ENCODE peak calls at places on chromosome 19, in nine cellular contexts. One of them, this sample, is unnamed. For H3K36me3, the result is how much of the 10 kb centered on the place peaks cover.

GRCh38 chr19:13881231-13881691 is 4.3 kb downstream of the NANOS3 start:
- DNase-seq in suprapubic skin: no peak
- DNase-seq in spleen: no peak
- DNase-seq in stomach: no peak
- DNase-seq in transverse colon: no peak
- DNase-seq in breast epithelium: no peak
- DNase-seq in SK-N-SH: peak
- DNase-seq in HCT116: no peak
- DNase-seq in Panc1: no peak
- DNase-seq in this sample: no peak

GRCh38 chr19:2974342-2974932 is 2.9 kb upstream of the TLE6 start:
- DNase-seq in spleen: no peak
- DNase-seq in SK-N-SH: no peak
- DNase-seq in transverse colon: no peak
- DNase-seq in breast epithelium: no peak
- DNase-seq in suprapubic skin: no peak
- DNase-seq in HCT116: no peak
- DNase-seq in Panc1: no peak
- DNase-seq in stomach: no peak
- DNase-seq in this sample: no peak

GRCh38 chr19:16922592-16922934 is 33.8 kb downstream of the F2RL3 start:
- DNase-seq in stomach: no peak
- DNase-seq in suprapubic skin: no peak
- DNase-seq in breast epithelium: no peak
- DNase-seq in spleen: no peak
- DNase-seq in Panc1: no peak
- DNase-seq in transverse colon: no peak
- DNase-seq in SK-N-SH: no peak
- DNase-seq in HCT116: no peak
- DNase-seq in this sample: no peak

GRCh38 chr19:13398780-13399726 is 107.2 kb downstream of the CACNA1A start:
- DNase-seq in Panc1: peak
- DNase-seq in HCT116: peak
- DNase-seq in spleen: no peak
- DNase-seq in stomach: no peak
- DNase-seq in transverse colon: no peak
- DNase-seq in suprapubic skin: no peak
- DNase-seq in breast epithelium: no peak
- DNase-seq in SK-N-SH: no peak
- DNase-seq in this sample: no peak

GRCh38 chr19:15114153-15114540 is 6.9 kb downstream of the SYDE1 start:
- DNase-seq in breast epithelium: no peak
- DNase-seq in transverse colon: no peak
- DNase-seq in suprapubic skin: no peak
- DNase-seq in SK-N-SH: peak
- DNase-seq in stomach: no peak
- DNase-seq in spleen: no peak
- DNase-seq in HCT116: no peak
- DNase-seq in Panc1: no peak
- DNase-seq in this sample: no peak

GRCh38 chr19:36120092-36120983 is 5.1 kb downstream of the TBCB start:
- DNase-seq in HCT116: no peak
- DNase-seq in suprapubic skin: no peak
- DNase-seq in spleen: no peak
- DNase-seq in transverse colon: no peak
- DNase-seq in stomach: no peak
- DNase-seq in SK-N-SH: peak
- DNase-seq in breast epithelium: no peak
- DNase-seq in Panc1: no peak
- DNase-seq in this sample: no peak

GRCh38 chr19:19627716-19628498 is at the start of gene LPAR2:
- DNase-seq in transverse colon: peak
- DNase-seq in SK-N-SH: peak
- DNase-seq in Panc1: no peak
- DNase-seq in spleen: peak
- DNase-seq in HCT116: peak
- DNase-seq in suprapubic skin: no peak
- DNase-seq in breast epithelium: peak
- DNase-seq in stomach: peak
- DNase-seq in this sample: no peak

GRCh38 chr19:2847507-2847906 is 6.2 kb downstream of the ZNF555 start:
- DNase-seq in spleen: no peak
- DNase-seq in suprapubic skin: no peak
- DNase-seq in Panc1: no peak
- DNase-seq in SK-N-SH: no peak
- DNase-seq in HCT116: no peak
- DNase-seq in transverse colon: no peak
- DNase-seq in stomach: no peak
- DNase-seq in breast epithelium: no peak
- DNase-seq in this sample: no peak

GRCh38 chr19:50801107-50801506 is 10.9 kb downstream of the ACP4 start:
- DNase-seq in suprapubic skin: no peak
- DNase-seq in transverse colon: no peak
- DNase-seq in SK-N-SH: peak
- DNase-seq in HCT116: no peak
- DNase-seq in stomach: no peak
- DNase-seq in Panc1: no peak
- DNase-seq in spleen: no peak
- DNase-seq in breast epithelium: no peak
- DNase-seq in this sample: no peak

GRCh38 chr19:325937-326565 is 18.5 kb downstream of the MIER2 start:
- DNase-seq in spleen: no peak
- DNase-seq in SK-N-SH: no peak
- DNase-seq in breast epithelium: no peak
- DNase-seq in stomach: no peak
- DNase-seq in suprapubic skin: no peak
- DNase-seq in transverse colon: no peak
- DNase-seq in HCT116: no peak
- DNase-seq in Panc1: no peak
- DNase-seq in this sample: no peak

GRCh38 chr19:37829526-37829925 is 50.1 kb upstream of the ZNF573 start:
- DNase-seq in spleen: no peak
- DNase-seq in HCT116: no peak
- DNase-seq in Panc1: no peak
- DNase-seq in stomach: no peak
- DNase-seq in transverse colon: no peak
- DNase-seq in breast epithelium: no peak
- DNase-seq in suprapubic skin: no peak
- DNase-seq in SK-N-SH: no peak
- DNase-seq in this sample: no peak

GRCh38 chr19:2618611-2619010 is 83.9 kb downstream of the GNG7 start:
- DNase-seq in transverse colon: peak
- DNase-seq in breast epithelium: no peak
- DNase-seq in HCT116: peak
- DNase-seq in SK-N-SH: no peak
- DNase-seq in spleen: peak
- DNase-seq in suprapubic skin: no peak
- DNase-seq in Panc1: no peak
- DNase-seq in stomach: peak
- DNase-seq in this sample: no peak

GRCh38 chr19:53867225-53868090 is at the start of gene MYADM:
- DNase-seq in stomach: peak
- DNase-seq in Panc1: peak
- DNase-seq in transverse colon: peak
- DNase-seq in SK-N-SH: peak
- DNase-seq in spleen: peak
- DNase-seq in breast epithelium: peak
- DNase-seq in HCT116: peak
- DNase-seq in suprapubic skin: peak
- DNase-seq in this sample: peak

GRCh38 chr19:5101871-5102270 is 133.0 kb downstream of the KDM4B start:
- DNase-seq in transverse colon: no peak
- DNase-seq in Panc1: no peak
- DNase-seq in spleen: no peak
- DNase-seq in breast epithelium: no peak
- DNase-seq in suprapubic skin: no peak
- DNase-seq in stomach: no peak
- DNase-seq in SK-N-SH: no peak
- DNase-seq in HCT116: no peak
- DNase-seq in this sample: no peak
- H3K27ac ChIP-seq in transverse colon: no peak
- H3K27ac ChIP-seq in Panc1: no peak
- H3K27ac ChIP-seq in spleen: no peak
- H3K27ac ChIP-seq in breast epithelium: no peak
- H3K27ac ChIP-seq in suprapubic skin: no peak
- H3K27ac ChIP-seq in stomach: no peak
- H3K27ac ChIP-seq in SK-N-SH: no peak
- H3K27ac ChIP-seq in HCT116: no peak
- H3K27ac ChIP-seq in this sample: no peak

GRCh38 chr19:11832253-11832912 is 16.1 kb upstream of the ZNF439 start:
- DNase-seq in SK-N-SH: no peak
- DNase-seq in transverse colon: no peak
- DNase-seq in HCT116: no peak
- DNase-seq in stomach: no peak
- DNase-seq in Panc1: no peak
- DNase-seq in suprapubic skin: no peak
- DNase-seq in spleen: no peak
- DNase-seq in breast epithelium: no peak
- DNase-seq in this sample: no peak

DNA sequence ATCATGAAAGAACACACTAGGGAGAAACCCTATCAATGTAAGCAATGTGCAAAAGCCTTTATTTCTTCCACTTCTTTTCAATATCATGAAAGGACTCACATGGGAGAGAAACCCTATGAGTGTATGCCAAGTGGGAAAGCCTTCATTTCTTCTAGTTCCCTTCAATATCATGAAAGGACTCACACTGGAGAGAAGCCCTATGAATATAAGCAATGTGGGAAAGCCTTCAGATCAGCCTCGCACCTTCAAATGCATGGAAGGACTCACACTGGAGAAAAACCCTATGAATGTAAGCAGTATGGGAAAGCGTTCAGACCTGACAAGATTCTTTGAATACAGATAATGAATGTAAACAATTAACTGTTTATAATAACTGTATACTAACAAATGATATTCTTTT is 15.0 kb upstream of the ZNF439 start:
- DNase-seq in Panc1: no peak
- DNase-seq in SK-N-SH: no peak
- DNase-seq in HCT116: no peak
- DNase-seq in suprapubic skin: no peak
- DNase-seq in spleen: no peak
- DNase-seq in transverse colon: no peak
- DNase-seq in breast epithelium: no peak
- DNase-seq in stomach: no peak
- DNase-seq in this sample: no peak
- H3K36me3 ChIP-seq in Panc1: under half
- H3K36me3 ChIP-seq in SK-N-SH: half or more
- H3K36me3 ChIP-seq in HCT116: under half
- H3K36me3 ChIP-seq in suprapubic skin: under half
- H3K36me3 ChIP-seq in spleen: under half
- H3K36me3 ChIP-seq in transverse colon: under half
- H3K36me3 ChIP-seq in breast epithelium: under half
- H3K36me3 ChIP-seq in stomach: half or more
- H3K36me3 ChIP-seq in this sample: under half

GRCh38 chr19:1429750-1430149 is 8.4 kb upstream of the RPS15 start:
- DNase-seq in HCT116: no peak
- DNase-seq in SK-N-SH: no peak
- DNase-seq in transverse colon: peak
- DNase-seq in spleen: no peak
- DNase-seq in Panc1: no peak
- DNase-seq in suprapubic skin: no peak
- DNase-seq in stomach: peak
- DNase-seq in breast epithelium: no peak
- DNase-seq in this sample: no peak
- TF ChIP-seq POLR2AphosphoS5 in HCT116: no peak
- TF ChIP-seq POLR2AphosphoS5 in SK-N-SH: no peak
- TF ChIP-seq POLR2AphosphoS5 in transverse colon: no peak
- TF ChIP-seq POLR2AphosphoS5 in spleen: no peak
- TF ChIP-seq POLR2AphosphoS5 in Panc1: no peak
- TF ChIP-seq POLR2AphosphoS5 in suprapubic skin: no peak
- TF ChIP-seq POLR2AphosphoS5 in stomach: peak
- TF ChIP-seq POLR2AphosphoS5 in breast epithelium: no peak
- TF ChIP-seq POLR2AphosphoS5 in this sample: no peak

DNA sequence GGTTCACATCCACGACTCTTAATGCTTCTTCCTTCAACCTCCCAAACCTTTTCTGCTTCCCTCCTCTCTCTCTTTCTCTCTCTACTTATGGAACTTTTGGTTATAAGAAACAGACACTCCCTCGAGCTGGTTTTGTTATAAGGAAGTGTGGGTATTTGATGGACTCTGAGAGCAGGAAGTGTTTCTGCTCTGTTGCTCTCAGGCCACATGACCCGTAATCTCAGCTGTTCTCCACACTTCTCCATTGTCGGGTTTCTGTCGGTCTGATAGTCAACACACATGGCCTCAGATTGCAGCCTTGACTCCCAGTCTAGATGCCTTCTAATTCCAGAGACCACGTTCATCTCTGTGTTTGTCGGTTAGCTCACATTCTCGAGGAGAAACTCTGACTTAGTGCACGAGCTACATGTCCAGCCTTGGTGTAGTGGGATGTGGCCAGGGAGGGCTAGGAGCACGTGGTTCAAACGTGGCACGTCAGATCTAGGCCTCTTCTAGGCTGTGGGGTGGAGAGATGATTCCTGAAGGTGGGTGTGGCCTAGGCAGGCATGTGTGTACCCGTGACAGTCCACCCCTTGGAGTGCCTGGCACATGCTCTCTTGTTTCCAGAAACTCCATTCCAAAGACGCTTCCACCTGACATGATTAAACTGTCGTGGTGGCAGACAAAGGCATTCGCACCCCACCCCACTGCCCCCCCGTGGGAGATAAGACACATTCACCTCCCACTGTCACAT is 26.3 kb downstream of the CNFN start:
- DNase-seq in suprapubic skin: no peak
- DNase-seq in stomach: no peak
- DNase-seq in Panc1: no peak
- DNase-seq in breast epithelium: no peak
- DNase-seq in SK-N-SH: no peak
- DNase-seq in spleen: no peak
- DNase-seq in HCT116: no peak
- DNase-seq in transverse colon: no peak
- DNase-seq in this sample: no peak
- H3K27ac ChIP-seq in suprapubic skin: no peak
- H3K27ac ChIP-seq in stomach: no peak
- H3K27ac ChIP-seq in Panc1: no peak
- H3K27ac ChIP-seq in breast epithelium: no peak
- H3K27ac ChIP-seq in SK-N-SH: no peak
- H3K27ac ChIP-seq in spleen: peak
- H3K27ac ChIP-seq in HCT116: no peak
- H3K27ac ChIP-seq in transverse colon: no peak
- H3K27ac ChIP-seq in this sample: no peak

This sample was measured in esophagus muscularis mucosa.